ENCODE peak calls at places on chromosomes 6 and 20, in seven cellular contexts. One of them, this sample, is unnamed.
A peak's percentile ranks its signal among the peaks of the same experiment; 100 is the strongest.

GRCh38 chr6:84762220-84762940 is 2.0 kb downstream of the TBX18 start:
- DNase-seq in GM12878: no peak
- DNase-seq in breast epithelium: no peak
- DNase-seq in endothelial cell of umbilical vein: peak; percentile 74
- DNase-seq in transverse colon: no peak
- DNase-seq in upper lobe of left lung: no peak
- DNase-seq in Panc1: no peak
- DNase-seq in this sample: no peak

GRCh38 chr6:74731921-74732320 is 473.9 kb downstream of the COL12A1 start:
- DNase-seq in GM12878: no peak
- DNase-seq in breast epithelium: no peak
- DNase-seq in endothelial cell of umbilical vein: peak; percentile 3
- DNase-seq in transverse colon: no peak
- DNase-seq in upper lobe of left lung: no peak
- DNase-seq in Panc1: no peak
- DNase-seq in this sample: no peak

GRCh38 chr20:20233041-20233514 is 134.8 kb upstream of the INSM1 start:
- DNase-seq in GM12878: no peak
- DNase-seq in breast epithelium: no peak
- DNase-seq in endothelial cell of umbilical vein: peak; percentile 10
- DNase-seq in transverse colon: no peak
- DNase-seq in upper lobe of left lung: no peak
- DNase-seq in Panc1: no peak
- DNase-seq in this sample: no peak

GRCh38 chr6:167424060-167424673 is 99.3 kb downstream of the TTLL2 start:
- DNase-seq in GM12878: no peak
- DNase-seq in breast epithelium: no peak
- DNase-seq in endothelial cell of umbilical vein: no peak
- DNase-seq in transverse colon: no peak
- DNase-seq in upper lobe of left lung: no peak
- DNase-seq in Panc1: no peak
- DNase-seq in this sample: no peak

GRCh38 chr6:67881706-67882065 is 753.4 kb upstream of the ADGRB3 start:
- DNase-seq in GM12878: no peak
- DNase-seq in breast epithelium: no peak
- DNase-seq in endothelial cell of umbilical vein: no peak
- DNase-seq in transverse colon: no peak
- DNase-seq in upper lobe of left lung: no peak
- DNase-seq in Panc1: no peak
- DNase-seq in this sample: no peak

GRCh38 chr6:118588626-118589025 is 40.5 kb downstream of the PLN start:
- DNase-seq in GM12878: no peak
- DNase-seq in breast epithelium: no peak
- DNase-seq in endothelial cell of umbilical vein: no peak
- DNase-seq in transverse colon: no peak
- DNase-seq in upper lobe of left lung: no peak
- DNase-seq in Panc1: no peak
- DNase-seq in this sample: peak; percentile 10

GRCh38 chr6:43969158-43969981 is 157.9 kb downstream of the MRPL14 start:
- DNase-seq in GM12878: no peak
- DNase-seq in breast epithelium: peak; percentile 14
- DNase-seq in endothelial cell of umbilical vein: no peak
- DNase-seq in transverse colon: no peak
- DNase-seq in upper lobe of left lung: no peak
- DNase-seq in Panc1: no peak
- DNase-seq in this sample: no peak

GRCh38 chr20:46361386-46361785 is 45.0 kb downstream of the ELMO2 start:
- DNase-seq in GM12878: no peak
- DNase-seq in breast epithelium: no peak
- DNase-seq in endothelial cell of umbilical vein: no peak
- DNase-seq in transverse colon: no peak
- DNase-seq in upper lobe of left lung: no peak
- DNase-seq in Panc1: no peak
- DNase-seq in this sample: no peak

GRCh38 chr6:111237757-111238260 is 150.5 kb downstream of the SLC16A10 start:
- DNase-seq in GM12878: no peak
- DNase-seq in breast epithelium: no peak
- DNase-seq in endothelial cell of umbilical vein: no peak
- DNase-seq in transverse colon: no peak
- DNase-seq in upper lobe of left lung: no peak
- DNase-seq in Panc1: no peak
- DNase-seq in this sample: no peak

GRCh38 chr6:120077489-120077888 is 727.9 kb upstream of the MAN1A1 start:
- DNase-seq in GM12878: no peak
- DNase-seq in breast epithelium: no peak
- DNase-seq in endothelial cell of umbilical vein: no peak
- DNase-seq in transverse colon: no peak
- DNase-seq in upper lobe of left lung: no peak
- DNase-seq in Panc1: no peak
- DNase-seq in this sample: no peak

GRCh38 chr20:10376271-10377075 is 57.5 kb downstream of the MKKS start:
- DNase-seq in GM12878: no peak
- DNase-seq in breast epithelium: no peak
- DNase-seq in endothelial cell of umbilical vein: peak; percentile 84
- DNase-seq in transverse colon: no peak
- DNase-seq in upper lobe of left lung: no peak
- DNase-seq in Panc1: no peak
- DNase-seq in this sample: no peak

GRCh38 chr6:151738267-151738666 is 69.2 kb upstream of the ESR1 start:
- DNase-seq in GM12878: no peak
- DNase-seq in breast epithelium: no peak
- DNase-seq in endothelial cell of umbilical vein: no peak
- DNase-seq in transverse colon: no peak
- DNase-seq in upper lobe of left lung: no peak
- DNase-seq in Panc1: no peak
- DNase-seq in this sample: no peak

GRCh38 chr6:3390698-3391097 is 66.2 kb downstream of the SLC22A23 start:
- DNase-seq in GM12878: no peak
- DNase-seq in breast epithelium: peak; percentile 94
- DNase-seq in endothelial cell of umbilical vein: peak; percentile 27
- DNase-seq in transverse colon: peak; percentile 88
- DNase-seq in upper lobe of left lung: no peak
- DNase-seq in Panc1: no peak
- DNase-seq in this sample: no peak

GRCh38 chr6:119343573-119344146 is 5.9 kb downstream of the MAN1A1 start:
- DNase-seq in GM12878: no peak
- DNase-seq in breast epithelium: no peak
- DNase-seq in endothelial cell of umbilical vein: no peak
- DNase-seq in transverse colon: no peak
- DNase-seq in upper lobe of left lung: no peak
- DNase-seq in Panc1: no peak
- DNase-seq in this sample: no peak

GRCh38 chr6:134539865-134540323 is 222.0 kb upstream of the SGK1 start:
- DNase-seq in GM12878: no peak
- DNase-seq in breast epithelium: peak; percentile 79
- DNase-seq in endothelial cell of umbilical vein: no peak
- DNase-seq in transverse colon: no peak
- DNase-seq in upper lobe of left lung: peak; percentile 36
- DNase-seq in Panc1: no peak
- DNase-seq in this sample: no peak

GRCh38 chr20:14191559-14191958 is 145.9 kb downstream of the FLRT3 start:
- DNase-seq in GM12878: no peak
- DNase-seq in breast epithelium: no peak
- DNase-seq in endothelial cell of umbilical vein: no peak
- DNase-seq in transverse colon: no peak
- DNase-seq in upper lobe of left lung: no peak
- DNase-seq in Panc1: no peak
- DNase-seq in this sample: no peak

GRCh38 chr6:39882567-39882953 is 51.7 kb downstream of the MOCS1 start:
- DNase-seq in GM12878: no peak
- DNase-seq in breast epithelium: no peak
- DNase-seq in endothelial cell of umbilical vein: peak; percentile 93
- DNase-seq in transverse colon: no peak
- DNase-seq in upper lobe of left lung: no peak
- DNase-seq in Panc1: no peak
- DNase-seq in this sample: no peak

GRCh38 chr6:107786179-107786578 is 37.9 kb downstream of the SCML4 start:
- DNase-seq in GM12878: no peak
- DNase-seq in breast epithelium: no peak
- DNase-seq in endothelial cell of umbilical vein: no peak
- DNase-seq in transverse colon: no peak
- DNase-seq in upper lobe of left lung: no peak
- DNase-seq in Panc1: no peak
- DNase-seq in this sample: no peak

DNA sequence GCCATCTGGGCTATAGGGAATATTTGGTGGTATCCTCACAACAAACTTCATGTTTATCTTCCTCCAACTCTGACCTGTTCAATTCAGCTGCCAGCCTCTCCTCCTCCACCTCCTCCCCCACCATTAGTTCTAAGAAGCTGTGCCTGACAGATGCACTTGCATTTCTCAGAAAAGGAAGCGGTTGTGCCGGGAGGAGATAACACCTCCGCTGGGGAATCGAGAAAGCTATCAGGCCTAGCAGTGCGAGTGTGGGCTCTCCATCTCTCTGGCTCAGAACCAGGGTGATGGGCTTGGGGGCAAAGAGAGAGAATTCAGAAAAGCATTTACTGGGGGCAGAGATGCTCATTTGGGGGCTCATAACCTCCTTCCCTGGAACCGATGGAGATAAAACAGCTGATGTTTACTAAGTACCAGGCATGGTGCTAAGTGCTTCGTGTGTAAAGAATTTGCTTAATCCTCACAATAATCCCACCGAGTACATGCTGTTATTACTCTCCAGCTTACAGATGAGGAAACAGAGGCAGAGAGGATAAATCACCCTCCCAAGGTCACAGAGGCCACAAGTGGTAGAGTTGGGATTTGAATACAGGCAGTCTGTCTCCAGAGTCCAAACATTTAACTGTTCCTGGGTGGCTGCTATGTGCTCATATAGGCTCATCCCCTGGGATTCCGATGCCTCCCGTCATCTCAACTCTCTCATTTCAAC is 38.3 kb downstream of the COX4I2 start:
- DNase-seq in GM12878: no peak
- DNase-seq in breast epithelium: no peak
- DNase-seq in endothelial cell of umbilical vein: peak; percentile 57
- DNase-seq in transverse colon: no peak
- DNase-seq in upper lobe of left lung: peak; percentile 46
- DNase-seq in Panc1: no peak
- DNase-seq in this sample: no peak
- H3K4me1 ChIP-seq in GM12878: peaks cover 30% of the 10 kb centered on the region
- H3K4me1 ChIP-seq in breast epithelium: peaks cover 38% of the 10 kb centered on the region
- H3K4me1 ChIP-seq in endothelial cell of umbilical vein: peaks cover 63% of the 10 kb centered on the region
- H3K4me1 ChIP-seq in transverse colon: peaks cover 21% of the 10 kb centered on the region
- H3K4me1 ChIP-seq in upper lobe of left lung: peaks cover 100% of the 10 kb centered on the region
- H3K4me1 ChIP-seq in Panc1: peaks cover 72% of the 10 kb centered on the region
- H3K4me1 ChIP-seq in this sample: peaks cover 93% of the 10 kb centered on the region

DNA sequence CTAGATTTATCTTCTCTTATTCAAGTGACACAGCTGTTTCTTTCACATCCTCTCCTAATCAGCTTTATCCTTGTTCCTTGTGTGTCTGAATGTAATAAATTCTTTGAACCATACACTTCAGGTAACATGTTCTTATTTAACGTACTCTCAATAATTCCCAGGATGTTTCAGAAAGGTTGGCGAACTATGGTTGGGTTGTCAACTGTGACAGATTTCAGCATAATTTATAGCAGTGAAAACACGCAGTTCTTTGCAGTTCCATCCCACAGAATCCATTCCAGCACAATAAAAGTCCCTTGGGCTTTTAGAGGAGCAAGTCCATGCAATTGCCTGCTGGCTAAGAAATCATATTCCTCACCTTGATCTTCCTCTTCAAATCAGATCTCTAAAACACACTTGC is 119.4 kb downstream of the COL9A1 start:
- DNase-seq in GM12878: no peak
- DNase-seq in breast epithelium: no peak
- DNase-seq in endothelial cell of umbilical vein: no peak
- DNase-seq in transverse colon: no peak
- DNase-seq in upper lobe of left lung: no peak
- DNase-seq in Panc1: no peak
- DNase-seq in this sample: no peak
- TF ChIP-seq POLR2AphosphoS5 in GM12878: no peak
- TF ChIP-seq POLR2AphosphoS5 in breast epithelium: no peak
- TF ChIP-seq POLR2AphosphoS5 in endothelial cell of umbilical vein: no peak
- TF ChIP-seq POLR2AphosphoS5 in transverse colon: no peak
- TF ChIP-seq POLR2AphosphoS5 in upper lobe of left lung: no peak
- TF ChIP-seq POLR2AphosphoS5 in Panc1: no peak
- TF ChIP-seq POLR2AphosphoS5 in this sample: no peak

GRCh38 chr6:52546678-52547077 is 30.2 kb downstream of the TRAM2 start:
- DNase-seq in GM12878: peak; percentile 26
- DNase-seq in breast epithelium: no peak
- DNase-seq in endothelial cell of umbilical vein: no peak
- DNase-seq in transverse colon: no peak
- DNase-seq in upper lobe of left lung: no peak
- DNase-seq in Panc1: no peak
- DNase-seq in this sample: no peak

GRCh38 chr6:52545050-52545843 is 31.6 kb downstream of the TRAM2 start:
- DNase-seq in GM12878: no peak
- DNase-seq in breast epithelium: no peak
- DNase-seq in endothelial cell of umbilical vein: no peak
- DNase-seq in transverse colon: no peak
- DNase-seq in upper lobe of left lung: no peak
- DNase-seq in Panc1: no peak
- DNase-seq in this sample: no peak

GRCh38 chr6:52544325-52545022 is 32.4 kb downstream of the TRAM2 start:
- DNase-seq in GM12878: no peak
- DNase-seq in breast epithelium: no peak
- DNase-seq in endothelial cell of umbilical vein: peak; percentile 48
- DNase-seq in transverse colon: no peak
- DNase-seq in upper lobe of left lung: no peak
- DNase-seq in Panc1: peak; percentile 69
- DNase-seq in this sample: no peak

GRCh38 chr6:52546192-52546591 is 30.7 kb downstream of the TRAM2 start:
- DNase-seq in GM12878: no peak
- DNase-seq in breast epithelium: no peak
- DNase-seq in endothelial cell of umbilical vein: no peak
- DNase-seq in transverse colon: no peak
- DNase-seq in upper lobe of left lung: no peak
- DNase-seq in Panc1: no peak
- DNase-seq in this sample: no peak

DNA sequence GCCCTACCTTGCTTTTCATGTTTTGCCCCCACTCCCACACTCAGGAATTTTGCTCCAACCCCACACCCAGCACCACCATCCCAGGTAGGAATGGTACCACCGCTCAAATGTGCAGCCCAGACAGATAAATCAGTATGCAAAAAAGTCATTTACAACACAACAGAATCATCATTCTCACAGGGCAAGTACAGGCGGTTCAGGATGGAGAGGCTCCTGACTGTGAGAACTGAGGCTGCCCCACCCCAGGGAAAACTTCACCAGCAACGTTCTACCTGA is 31.1 kb downstream of the TRAM2 start:
- DNase-seq in GM12878: no peak
- DNase-seq in breast epithelium: no peak
- DNase-seq in endothelial cell of umbilical vein: no peak
- DNase-seq in transverse colon: no peak
- DNase-seq in upper lobe of left lung: no peak
- DNase-seq in Panc1: no peak
- DNase-seq in this sample: no peak
- H3K4me1 ChIP-seq in GM12878: peaks cover 24% of the 10 kb centered on the region
- H3K4me1 ChIP-seq in breast epithelium: peaks cover 8% of the 10 kb centered on the region
- H3K4me1 ChIP-seq in endothelial cell of umbilical vein: peaks cover 76% of the 10 kb centered on the region
- H3K4me1 ChIP-seq in transverse colon: peaks cover 23% of the 10 kb centered on the region
- H3K4me1 ChIP-seq in upper lobe of left lung: peaks cover 59% of the 10 kb centered on the region
- H3K4me1 ChIP-seq in Panc1: peaks cover 97% of the 10 kb centered on the region
- H3K4me1 ChIP-seq in this sample: peaks cover 97% of the 10 kb centered on the region

DNA sequence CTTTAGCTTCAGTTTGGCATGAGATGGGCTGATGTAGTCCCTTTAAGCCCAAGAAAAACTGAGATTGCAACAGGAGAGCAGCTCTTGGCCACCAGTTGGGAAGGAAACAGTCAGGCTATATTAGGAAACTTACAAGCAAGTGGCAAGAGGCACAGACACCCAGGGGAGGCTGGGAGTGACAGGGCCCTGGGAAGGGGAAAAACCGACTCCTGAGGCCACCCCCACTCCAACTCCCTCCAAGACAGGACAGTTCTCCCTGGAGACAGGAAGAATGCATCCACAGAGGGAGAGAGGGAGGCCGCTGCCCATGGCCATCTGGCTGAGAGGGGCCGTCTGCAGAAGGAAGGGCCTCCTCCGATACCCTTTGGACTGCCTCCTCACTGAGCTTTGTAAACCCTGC is 20.5 kb downstream of the JPH2 start:
- DNase-seq in GM12878: no peak
- DNase-seq in breast epithelium: no peak
- DNase-seq in endothelial cell of umbilical vein: no peak
- DNase-seq in transverse colon: no peak
- DNase-seq in upper lobe of left lung: no peak
- DNase-seq in Panc1: no peak
- DNase-seq in this sample: no peak
- TF ChIP-seq POLR2AphosphoS5 in GM12878: no peak
- TF ChIP-seq POLR2AphosphoS5 in breast epithelium: no peak
- TF ChIP-seq POLR2AphosphoS5 in endothelial cell of umbilical vein: no peak
- TF ChIP-seq POLR2AphosphoS5 in transverse colon: no peak
- TF ChIP-seq POLR2AphosphoS5 in upper lobe of left lung: peak; percentile 11
- TF ChIP-seq POLR2AphosphoS5 in Panc1: no peak
- TF ChIP-seq POLR2AphosphoS5 in this sample: peak; percentile 69